ENCODE peak calls at places on chromosomes 16 and 17, in five cellular contexts. One of them, this sample, is unnamed.

GRCh38 chr17:16440814-16441629 is 25.7 kb downstream of the TRPV2 start:
- DNase-seq in lung: no peak
- DNase-seq in NCI-H510A treated with DMSO at 0.1 percent for 48 hours: no peak
- DNase-seq in nephron progenitor cell: no peak
- DNase-seq in activated CD4-positive, alpha-beta T cell treated with anti-CD3 and anti-CD28 coated beads, Interleukin-2, amount 10 ng/mL, durations not matched to agents 7 days and 5 days: no peak
- DNase-seq in this sample: no peak

GRCh38 chr17:62791235-62792121 is 16.6 kb downstream of the MARCHF10 start:
- DNase-seq in nephron progenitor cell: no peak
- DNase-seq in NCI-H510A treated with DMSO at 0.1 percent for 48 hours: peak
- DNase-seq in activated CD4-positive, alpha-beta T cell treated with anti-CD3 and anti-CD28 coated beads, Interleukin-2, amount 10 ng/mL, durations not matched to agents 7 days and 5 days: no peak
- DNase-seq in lung: no peak
- DNase-seq in this sample: peak

GRCh38 chr17:78621720-78622490 is 44.7 kb upstream of the DNAH17 start:
- DNase-seq in NCI-H510A treated with DMSO at 0.1 percent for 48 hours: no peak
- DNase-seq in lung: no peak
- DNase-seq in nephron progenitor cell: no peak
- DNase-seq in activated CD4-positive, alpha-beta T cell treated with anti-CD3 and anti-CD28 coated beads, Interleukin-2, amount 10 ng/mL, durations not matched to agents 7 days and 5 days: no peak
- DNase-seq in this sample: no peak

GRCh38 chr17:43756176-43756575 is 2.4 kb downstream of the SOST start:
- DNase-seq in nephron progenitor cell: peak
- DNase-seq in NCI-H510A treated with DMSO at 0.1 percent for 48 hours: no peak
- DNase-seq in activated CD4-positive, alpha-beta T cell treated with anti-CD3 and anti-CD28 coated beads, Interleukin-2, amount 10 ng/mL, durations not matched to agents 7 days and 5 days: no peak
- DNase-seq in lung: no peak
- DNase-seq in this sample: no peak

GRCh38 chr17:791807-792206 is 9.7 kb downstream of the MRM3 start:
- DNase-seq in NCI-H510A treated with DMSO at 0.1 percent for 48 hours: no peak
- DNase-seq in nephron progenitor cell: no peak
- DNase-seq in lung: no peak
- DNase-seq in activated CD4-positive, alpha-beta T cell treated with anti-CD3 and anti-CD28 coated beads, Interleukin-2, amount 10 ng/mL, durations not matched to agents 7 days and 5 days: no peak
- DNase-seq in this sample: no peak

GRCh38 chr17:50175035-50175788 is 9.4 kb downstream of the SGCA start:
- DNase-seq in lung: no peak
- DNase-seq in activated CD4-positive, alpha-beta T cell treated with anti-CD3 and anti-CD28 coated beads, Interleukin-2, amount 10 ng/mL, durations not matched to agents 7 days and 5 days: no peak
- DNase-seq in NCI-H510A treated with DMSO at 0.1 percent for 48 hours: no peak
- DNase-seq in nephron progenitor cell: no peak
- DNase-seq in this sample: no peak

GRCh38 chr16:46947900-46948547 is 25.4 kb downstream of the DNAJA2 start:
- DNase-seq in activated CD4-positive, alpha-beta T cell treated with anti-CD3 and anti-CD28 coated beads, Interleukin-2, amount 10 ng/mL, durations not matched to agents 7 days and 5 days: peak
- DNase-seq in nephron progenitor cell: peak
- DNase-seq in NCI-H510A treated with DMSO at 0.1 percent for 48 hours: peak
- DNase-seq in lung: no peak
- DNase-seq in this sample: peak

GRCh38 chr16:88454315-88455057 is 1.4 kb downstream of the ZFPM1 start:
- DNase-seq in NCI-H510A treated with DMSO at 0.1 percent for 48 hours: no peak
- DNase-seq in lung: no peak
- DNase-seq in nephron progenitor cell: peak
- DNase-seq in activated CD4-positive, alpha-beta T cell treated with anti-CD3 and anti-CD28 coated beads, Interleukin-2, amount 10 ng/mL, durations not matched to agents 7 days and 5 days: peak
- DNase-seq in this sample: no peak

GRCh38 chr17:57552114-57552601 is 192.9 kb downstream of the CCDC182 start:
- DNase-seq in activated CD4-positive, alpha-beta T cell treated with anti-CD3 and anti-CD28 coated beads, Interleukin-2, amount 10 ng/mL, durations not matched to agents 7 days and 5 days: peak
- DNase-seq in nephron progenitor cell: peak
- DNase-seq in lung: no peak
- DNase-seq in NCI-H510A treated with DMSO at 0.1 percent for 48 hours: no peak
- DNase-seq in this sample: peak

GRCh38 chr16:20084624-20085226 is 11.0 kb upstream of the GPR139 start:
- DNase-seq in nephron progenitor cell: no peak
- DNase-seq in NCI-H510A treated with DMSO at 0.1 percent for 48 hours: no peak
- DNase-seq in activated CD4-positive, alpha-beta T cell treated with anti-CD3 and anti-CD28 coated beads, Interleukin-2, amount 10 ng/mL, durations not matched to agents 7 days and 5 days: no peak
- DNase-seq in lung: no peak
- DNase-seq in this sample: no peak

GRCh38 chr17:44350733-44351226 is 5.7 kb downstream of the GRN start:
- DNase-seq in activated CD4-positive, alpha-beta T cell treated with anti-CD3 and anti-CD28 coated beads, Interleukin-2, amount 10 ng/mL, durations not matched to agents 7 days and 5 days: peak
- DNase-seq in nephron progenitor cell: peak
- DNase-seq in lung: peak
- DNase-seq in NCI-H510A treated with DMSO at 0.1 percent for 48 hours: peak
- DNase-seq in this sample: peak

GRCh38 chr17:73401911-73402310 is 90.1 kb upstream of the CDC42EP4 start:
- DNase-seq in lung: no peak
- DNase-seq in NCI-H510A treated with DMSO at 0.1 percent for 48 hours: peak
- DNase-seq in nephron progenitor cell: peak
- DNase-seq in activated CD4-positive, alpha-beta T cell treated with anti-CD3 and anti-CD28 coated beads, Interleukin-2, amount 10 ng/mL, durations not matched to agents 7 days and 5 days: peak
- DNase-seq in this sample: no peak

GRCh38 chr17:35536664-35537160 is 766 bp downstream of the SLFN12L start:
- DNase-seq in nephron progenitor cell: no peak
- DNase-seq in activated CD4-positive, alpha-beta T cell treated with anti-CD3 and anti-CD28 coated beads, Interleukin-2, amount 10 ng/mL, durations not matched to agents 7 days and 5 days: peak
- DNase-seq in NCI-H510A treated with DMSO at 0.1 percent for 48 hours: no peak
- DNase-seq in lung: no peak
- DNase-seq in this sample: no peak

GRCh38 chr16:88800277-88800592 is 3.4 kb upstream of the CDT1 start:
- DNase-seq in activated CD4-positive, alpha-beta T cell treated with anti-CD3 and anti-CD28 coated beads, Interleukin-2, amount 10 ng/mL, durations not matched to agents 7 days and 5 days: no peak
- DNase-seq in NCI-H510A treated with DMSO at 0.1 percent for 48 hours: no peak
- DNase-seq in nephron progenitor cell: no peak
- DNase-seq in lung: no peak
- DNase-seq in this sample: no peak

GRCh38 chr16:12059216-12059769 is 82.8 kb downstream of the SNX29 start:
- DNase-seq in NCI-H510A treated with DMSO at 0.1 percent for 48 hours: no peak
- DNase-seq in nephron progenitor cell: no peak
- DNase-seq in lung: no peak
- DNase-seq in activated CD4-positive, alpha-beta T cell treated with anti-CD3 and anti-CD28 coated beads, Interleukin-2, amount 10 ng/mL, durations not matched to agents 7 days and 5 days: no peak
- DNase-seq in this sample: no peak

GRCh38 chr16:81864646-81865382 is 85.7 kb downstream of the PLCG2 start:
- DNase-seq in activated CD4-positive, alpha-beta T cell treated with anti-CD3 and anti-CD28 coated beads, Interleukin-2, amount 10 ng/mL, durations not matched to agents 7 days and 5 days: no peak
- DNase-seq in nephron progenitor cell: no peak
- DNase-seq in NCI-H510A treated with DMSO at 0.1 percent for 48 hours: peak
- DNase-seq in lung: no peak
- DNase-seq in this sample: no peak

GRCh38 chr17:64146418-64147109 is 16.6 kb upstream of the ERN1 start:
- DNase-seq in nephron progenitor cell: peak
- DNase-seq in NCI-H510A treated with DMSO at 0.1 percent for 48 hours: peak
- DNase-seq in lung: peak
- DNase-seq in activated CD4-positive, alpha-beta T cell treated with anti-CD3 and anti-CD28 coated beads, Interleukin-2, amount 10 ng/mL, durations not matched to agents 7 days and 5 days: peak
- DNase-seq in this sample: peak